ENCODE peak calls at places on chromosomes 4 and X, in eight cellular contexts. E is IMR-90, H is tibial nerve, Q is transverse colon, Y is left lung, L is cardiac muscle cell, D is GM23248, C is heart right ventricle. S is an unnamed sample. For H3K4me1, the result is how much of the 10 kb centered on the place peaks cover.

GRCh38 chr4:125849869-125850268 is 535.1 kb downstream of the FAT4 start:
- DNase-seq in E (peak), H (no peak), Q (no peak), Y (no peak), L (peak), D (peak), C (no peak), S (no peak)

GRCh38 chr4:182089326-182089725 is 153.9 kb upstream of the TENM3 start:
- DNase-seq in E (no peak), H (no peak), Q (no peak), Y (no peak), L (no peak), D (peak), C (no peak), S (no peak)

GRCh38 chrX:26848511-26848910 is 614.6 kb downstream of the PPP4R3C start:
- DNase-seq in E (no peak), H (no peak), Q (no peak), Y (no peak), L (no peak), D (peak), C (no peak), S (no peak)

GRCh38 chrX:54042609-54043010 is 1.7 kb downstream of the PHF8 start:
- DNase-seq in E (peak), H (peak), Q (peak), Y (peak), L (peak), D (peak), C (peak), S (peak)

GRCh38 chr4:6906046-6906445 is 3.6 kb upstream of the TBC1D14 start:
- DNase-seq in E (no peak), H (no peak), Q (peak), Y (peak), L (no peak), D (no peak), C (no peak), S (no peak)

GRCh38 chr4:48909697-48910096 is 3.1 kb upstream of the OCIAD2 start:
- DNase-seq in E (peak), H (no peak), Q (peak), Y (peak), L (peak), D (peak), C (no peak), S (no peak)

GRCh38 chr4:123844374-123844773 is 447.8 kb downstream of the SPRY1 start:
- DNase-seq in E (no peak), H (no peak), Q (no peak), Y (no peak), L (no peak), D (no peak), C (no peak), S (no peak)

GRCh38 chr4:158020175-158020574 is 152.7 kb downstream of the GASK1B start:
- DNase-seq in E (peak), H (peak), Q (peak), Y (peak), L (peak), D (peak), C (no peak), S (no peak)

GRCh38 chrX:72125331-72126047 is 6.2 kb downstream of the RTL5 start:
- DNase-seq in E (no peak), H (no peak), Q (no peak), Y (no peak), L (no peak), D (no peak), C (no peak), S (no peak)

GRCh38 chrX:86002076-86002896 is 45.1 kb downstream of the CHM start:
- DNase-seq in E (peak), H (no peak), Q (peak), Y (peak), L (no peak), D (no peak), C (peak), S (no peak)

GRCh38 chr4:158253350-158253980 is 43.2 kb downstream of the TMEM144 start:
- DNase-seq in E (peak), H (peak), Q (peak), Y (no peak), L (peak), D (peak), C (no peak), S (peak)

GRCh38 chrX:104922206-104922621 is 298.3 kb downstream of the TEX13A start:
- DNase-seq in E (peak), H (peak), Q (peak), Y (peak), L (peak), D (peak), C (peak), S (peak)

GRCh38 chr4:105128208-105128607 is 18.5 kb upstream of the TET2 start:
- DNase-seq in E (no peak), H (no peak), Q (no peak), Y (no peak), L (no peak), D (no peak), C (no peak), S (no peak)

GRCh38 chrX:25125483-25125882 is 109.7 kb upstream of the ARX start:
- DNase-seq in E (no peak), H (no peak), Q (no peak), Y (no peak), L (no peak), D (no peak), C (no peak), S (no peak)

GRCh38 chrX:77493677-77494553 is 46.7 kb downstream of the FGF16 start:
- DNase-seq in E (peak), H (no peak), Q (no peak), Y (no peak), L (peak), D (peak), C (no peak), S (no peak)

GRCh38 chrX:73877687-73878086 is 314.7 kb downstream of the CHIC1 start:
- DNase-seq in E (no peak), H (no peak), Q (no peak), Y (no peak), L (no peak), D (no peak), C (no peak), S (no peak)

GRCh38 chr4:113701156-113701555 is 60.4 kb downstream of the CAMK2D start:
- DNase-seq in E (no peak), H (no peak), Q (no peak), Y (no peak), L (no peak), D (no peak), C (no peak), S (no peak)

GRCh38 chrX:103056902-103057301 is 7.1 kb downstream of the BEX1 start:
- DNase-seq in E (no peak), H (no peak), Q (no peak), Y (no peak), L (no peak), D (no peak), C (no peak), S (no peak)

GRCh38 chr4:41525129-41525528 is 12.8 kb upstream of the LIMCH1 start:
- DNase-seq in E (peak), H (no peak), Q (no peak), Y (no peak), L (peak), D (no peak), C (no peak), S (no peak)

GRCh38 chr4:187687701-187688100 is 307.9 kb upstream of the ZFP42 start:
- DNase-seq in E (peak), H (no peak), Q (no peak), Y (no peak), L (no peak), D (no peak), C (no peak), S (no peak)

GRCh38 chr4:89598602-89599001 is 238.4 kb downstream of the SNCA start:
- DNase-seq in E (peak), H (no peak), Q (no peak), Y (no peak), L (peak), D (peak), C (no peak), S (peak)

GRCh38 chr4:17664755-17665154 is 50.3 kb downstream of the MED28 start:
- DNase-seq in E (no peak), H (no peak), Q (no peak), Y (no peak), L (no peak), D (no peak), C (no peak), S (no peak)

GRCh38 chrX:78455901-78456300 is 128.5 kb upstream of the CYSLTR1 start:
- DNase-seq in E (no peak), H (no peak), Q (no peak), Y (no peak), L (no peak), D (peak), C (no peak), S (no peak)

GRCh38 chr4:78379991-78380739 is 171.4 kb upstream of the ANXA3 start:
- DNase-seq in E (peak), H (no peak), Q (peak), Y (peak), L (peak), D (peak), C (no peak), S (no peak)

GRCh38 chr4:98794565-98795205 is 134.2 kb downstream of the EIF4E start:
- DNase-seq in E (peak), H (no peak), Q (no peak), Y (no peak), L (peak), D (peak), C (no peak), S (peak)

GRCh38 chr4:89482248-89482647 is 174.6 kb upstream of the GPRIN3 start:
- DNase-seq in E (peak), H (no peak), Q (no peak), Y (no peak), L (peak), D (peak), C (no peak), S (peak)

GRCh38 chr4:70158576-70158975 is 4.5 kb downstream of the PRR27 start:
- DNase-seq in E (no peak), H (no peak), Q (no peak), Y (no peak), L (no peak), D (no peak), C (no peak), S (no peak)

GRCh38 chr4:90127223-90127705 is at the start of gene CCSER1:
- DNase-seq in E (peak), H (peak), Q (peak), Y (peak), L (peak), D (peak), C (peak), S (peak)

GRCh38 chrX:150361070-150361776 is 1.9 kb upstream of the MAMLD1 start:
- DNase-seq in E (peak), H (no peak), Q (peak), Y (no peak), L (no peak), D (peak), C (peak), S (peak)

DNA sequence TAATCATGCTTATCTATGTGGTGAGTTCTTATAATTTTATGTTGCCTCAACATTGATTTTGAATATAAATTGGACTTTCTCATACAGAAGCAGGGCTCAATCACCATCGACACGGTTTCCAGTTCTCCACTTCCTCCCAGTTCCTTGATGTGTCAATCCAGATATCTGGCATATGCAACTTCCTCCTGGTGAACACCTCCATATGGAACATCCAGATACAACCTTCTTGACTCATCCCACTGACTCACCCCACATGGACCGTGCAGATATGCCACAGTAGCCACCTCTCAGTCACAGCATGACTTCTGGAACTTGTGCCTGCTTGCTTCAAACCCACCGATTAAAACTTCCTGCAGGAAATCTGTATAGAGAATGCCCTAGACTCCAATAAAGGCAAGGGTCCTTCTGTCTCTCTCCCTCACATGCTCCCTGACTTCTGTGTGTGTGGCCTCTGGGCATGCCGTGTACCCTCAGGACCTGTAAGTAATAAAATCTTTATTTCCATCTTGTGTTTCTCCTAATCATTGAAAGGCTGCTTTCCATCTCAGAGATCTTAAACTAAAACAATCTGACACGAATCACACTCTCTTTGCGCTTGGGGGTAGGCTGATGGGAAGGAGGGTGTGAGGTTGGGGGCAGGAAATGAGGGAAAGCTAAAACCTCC is 67.0 kb downstream of the HTRA3 start:
- DNase-seq in E (peak), H (no peak), Q (no peak), Y (no peak), L (peak), D (peak), C (no peak), S (no peak)
- H3K4me3 ChIP-seq in E (no peak), H (no peak), Q (no peak), Y (no peak), L (no peak), D (no peak), C (no peak), S (no peak)

DNA sequence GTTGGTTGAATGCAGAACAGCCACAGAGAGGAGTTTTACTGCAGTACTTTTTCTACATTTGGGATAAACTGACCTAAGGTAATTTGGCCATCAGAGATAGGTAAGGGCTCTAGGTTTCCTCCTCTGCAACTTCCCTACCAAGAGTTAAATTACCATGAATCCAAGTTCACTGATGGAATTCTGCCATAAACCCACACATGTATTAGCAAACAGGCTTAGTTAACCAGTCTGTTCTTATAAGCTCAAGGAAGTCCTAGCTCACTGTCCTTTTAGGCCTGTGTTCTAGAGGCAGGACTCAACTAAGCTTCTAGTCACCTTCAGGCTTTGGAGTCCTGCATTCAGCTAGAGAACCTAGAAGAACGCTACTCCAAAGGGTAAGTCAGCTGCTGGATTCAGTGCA is 4.0 kb downstream of the FAM114A1 start:
- DNase-seq in E (peak), H (no peak), Q (no peak), Y (no peak), L (no peak), D (peak), C (no peak), S (no peak)
- H3K4me1 ChIP-seq in E (under half), H (under half), Q (under half), Y (under half), L (under half), D (half or more), C (under half), S (under half)

GRCh38 chrX:47573334-47574095 is 8.7 kb upstream of the TIMP1 start:
- DNase-seq in E (peak), H (peak), Q (peak), Y (no peak), L (peak), D (peak), C (peak), S (no peak)
- H3K4me3 ChIP-seq in E (no peak), H (peak), Q (no peak), Y (no peak), L (peak), D (no peak), C (peak), S (no peak)

GRCh38 chr4:25951390-25951952 is 37.5 kb downstream of the SMIM20 start:
- DNase-seq in E (no peak), H (no peak), Q (no peak), Y (no peak), L (no peak), D (no peak), C (no peak), S (peak)
- H3K4me1 ChIP-seq in E (under half), H (under half), Q (under half), Y (under half), L (under half), D (under half), C (under half), S (under half)

DNA sequence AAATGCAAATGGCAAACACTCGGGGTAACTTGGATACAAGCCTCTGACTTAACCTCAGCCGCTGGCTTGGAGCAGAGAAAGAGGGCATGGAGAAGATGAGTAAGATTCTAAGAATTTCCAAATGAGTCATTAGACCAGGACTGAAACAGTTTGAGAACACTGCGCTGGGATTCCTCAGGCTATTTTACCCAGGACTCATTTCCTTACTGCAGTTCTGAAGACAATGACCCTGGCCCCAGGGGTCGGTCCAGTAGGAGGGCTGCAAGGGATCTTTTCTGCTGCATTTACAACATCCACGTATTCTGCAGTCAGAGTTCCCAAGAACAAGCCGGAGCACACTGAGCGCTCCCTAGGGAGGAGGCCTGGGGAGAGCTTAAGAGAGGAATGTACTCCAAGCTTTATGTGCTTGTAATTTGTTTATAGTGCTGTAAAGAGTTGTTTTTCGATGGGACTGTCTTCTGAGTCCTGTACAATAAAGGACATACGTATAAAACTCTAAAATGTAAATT is 27.3 kb upstream of the SORBS2 start:
- DNase-seq in E (peak), H (peak), Q (peak), Y (peak), L (peak), D (peak), C (peak), S (no peak)
- H3K4me3 ChIP-seq in E (no peak), H (no peak), Q (no peak), Y (no peak), L (no peak), D (peak), C (no peak), S (no peak)

DNA sequence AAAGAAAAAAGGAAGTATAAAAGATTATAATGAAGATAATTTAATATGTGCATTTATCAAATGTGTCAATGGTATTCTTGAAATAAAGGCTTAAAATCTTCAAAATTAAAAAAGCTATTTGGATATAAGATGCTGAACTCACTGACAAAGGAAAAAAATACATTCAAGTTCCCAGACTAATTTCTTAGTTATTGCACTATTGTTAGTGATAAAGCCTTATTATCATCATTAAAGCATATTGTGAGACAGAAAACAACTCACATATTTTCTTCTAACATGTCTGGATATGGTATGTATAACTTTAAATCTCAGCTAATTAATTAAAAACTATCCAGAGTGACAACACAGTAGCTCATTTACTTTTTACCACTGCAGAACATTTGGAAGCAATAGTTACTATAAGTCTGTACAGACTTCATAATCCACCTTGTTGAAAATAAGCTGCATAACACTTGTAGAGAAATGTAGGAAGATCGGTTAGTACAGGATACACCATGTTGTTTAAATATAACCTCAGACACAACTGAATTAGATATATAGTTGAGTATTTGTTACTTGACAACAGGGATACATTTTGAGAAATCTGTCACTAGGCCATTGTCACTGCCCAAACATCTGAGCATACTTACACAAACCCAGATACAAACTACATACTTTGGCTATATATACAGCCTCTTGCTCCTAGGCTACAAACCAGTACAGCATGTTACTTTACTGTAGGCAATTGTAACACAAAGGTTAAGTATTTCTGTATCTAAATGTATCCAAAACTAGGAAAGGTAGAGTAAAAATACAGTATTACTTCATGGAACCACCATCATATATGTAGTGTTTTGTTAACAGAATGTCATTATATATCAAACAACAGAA is 12.8 kb upstream of the FAM200B start:
- DNase-seq in E (no peak), H (no peak), Q (no peak), Y (no peak), L (no peak), D (no peak), C (no peak), S (no peak)
- H3K4me1 ChIP-seq in E (under half), H (under half), Q (under half), Y (under half), L (under half), D (under half), C (under half), S (under half)

GRCh38 chrX:68746988-68747387 is 81.8 kb upstream of the EFNB1 start:
- DNase-seq in E (no peak), H (no peak), Q (no peak), Y (peak), L (no peak), D (no peak), C (no peak), S (no peak)
- H3K4me3 ChIP-seq in E (no peak), H (no peak), Q (no peak), Y (no peak), L (no peak), D (no peak), C (no peak), S (no peak)

DNA sequence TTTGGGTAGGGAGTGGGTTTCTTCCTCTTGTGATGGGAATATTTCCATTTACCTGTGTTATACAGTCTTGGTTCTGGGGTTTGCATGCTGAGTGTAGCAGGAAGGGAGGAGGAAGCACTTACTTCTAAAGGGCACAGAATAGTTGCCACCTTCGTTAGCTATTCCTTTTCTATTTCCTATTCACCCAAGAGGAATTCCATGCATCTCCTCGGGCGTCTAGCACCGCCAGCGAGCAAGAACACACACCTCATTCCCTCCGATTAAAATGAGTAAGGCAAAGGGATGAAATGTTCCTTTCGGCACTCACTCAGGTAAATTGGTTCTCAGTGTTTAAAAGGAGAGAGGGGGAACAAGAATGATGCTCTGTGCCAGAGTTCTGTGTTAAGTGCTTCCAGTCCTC is 351.3 kb downstream of the PTTG2 start:
- DNase-seq in E (no peak), H (no peak), Q (no peak), Y (no peak), L (no peak), D (no peak), C (no peak), S (no peak)
- H3K4me1 ChIP-seq in E (under half), H (under half), Q (under half), Y (under half), L (under half), D (under half), C (under half), S (under half)

S was measured in CD4-positive, CD25-positive, alpha-beta regulatory T cell.